ENCODE peak calls at places on chromosome 9, in five cellular contexts. U is MM.1S; M is activated CD4-positive, alpha-beta T cell treated with anti-CD3 and anti-CD28 coated beads, Interleukin-2, amount 50 U/mL, for 1 hour; A is pulmonary artery endothelial cell; C is DMS153. S is an unnamed sample.

GRCh38 chr9:84235516-84235915 is 105.0 kb downstream of the SLC28A3 start:
- DNase-seq in M (no peak), U (no peak), A (no peak), C (no peak), S (no peak)

GRCh38 chr9:94086468-94086867 is 2.2 kb downstream of the PTPDC1 start:
- DNase-seq in C (no peak), A (no peak), M (no peak), U (no peak), S (no peak)

GRCh38 chr9:132768932-132769894 is 98.9 kb downstream of the GTF3C4 start:
- DNase-seq in C (peak), M (peak), A (peak), U (peak), S (no peak)

GRCh38 chr9:95063300-95063699 is 254.2 kb downstream of the FANCC start:
- DNase-seq in C (no peak), U (no peak), A (no peak), M (no peak), S (no peak)

GRCh38 chr9:9212963-9213362 is 1399.8 kb downstream of the PTPRD start:
- DNase-seq in U (no peak), A (no peak), C (no peak), M (no peak), S (no peak)

GRCh38 chr9:122221223-122221811 is 7.4 kb downstream of the LHX6 start:
- DNase-seq in U (no peak), C (no peak), A (no peak), M (no peak), S (no peak)

GRCh38 chr9:121768416-121769015 is 117.1 kb downstream of the DAB2IP start:
- DNase-seq in M (no peak), A (no peak), C (no peak), U (no peak), S (no peak)

GRCh38 chr9:119020284-119020683 is 349.0 kb downstream of the BRINP1 start:
- DNase-seq in M (no peak), A (no peak), U (no peak), C (no peak), S (no peak)

GRCh38 chr9:124218438-124219289 is 39.1 kb upstream of the NEK6 start:
- DNase-seq in M (no peak), A (no peak), U (peak), C (peak), S (peak)

GRCh38 chr9:94018628-94019027 is 63.5 kb upstream of the BARX1 start:
- DNase-seq in A (no peak), U (no peak), C (no peak), M (no peak), S (no peak)

GRCh38 chr9:124779368-124780059 is 2.6 kb downstream of the OLFML2A start:
- DNase-seq in M (no peak), C (peak), U (no peak), A (no peak), S (no peak)

GRCh38 chr9:135590486-135591079 is 29.0 kb downstream of the PAEP start:
- DNase-seq in M (no peak), C (no peak), U (no peak), A (no peak), S (no peak)